ENCODE peak calls at places on chromosomes 6 and 20, in ten cellular contexts. One of them, this sample, is unnamed.

GRCh38 chr20:52200870-52201269 is 9.3 kb upstream of the ZFP64 start:
- DNase-seq in H1: no peak
- DNase-seq in esophagus muscularis mucosa: no peak
- DNase-seq in A549: no peak
- DNase-seq in uterus: no peak
- DNase-seq in sigmoid colon: no peak
- DNase-seq in heart left ventricle: no peak
- DNase-seq in stomach: no peak
- DNase-seq in prostate gland: no peak
- DNase-seq in breast epithelium: no peak
- DNase-seq in this sample: no peak

GRCh38 chr20:4012631-4013030 is 2.7 kb downstream of the RNF24 start:
- DNase-seq in sigmoid colon: no peak
- DNase-seq in uterus: no peak
- DNase-seq in breast epithelium: no peak
- DNase-seq in esophagus muscularis mucosa: no peak
- DNase-seq in prostate gland: no peak
- DNase-seq in H1: no peak
- DNase-seq in A549: no peak
- DNase-seq in heart left ventricle: no peak
- DNase-seq in stomach: no peak
- DNase-seq in this sample: no peak

GRCh38 chr6:137823826-137824501 is 43.1 kb upstream of the TNFAIP3 start:
- DNase-seq in uterus: no peak
- DNase-seq in prostate gland: no peak
- DNase-seq in breast epithelium: peak
- DNase-seq in H1: no peak
- DNase-seq in esophagus muscularis mucosa: no peak
- DNase-seq in stomach: peak
- DNase-seq in A549: no peak
- DNase-seq in sigmoid colon: peak
- DNase-seq in heart left ventricle: peak
- DNase-seq in this sample: peak

GRCh38 chr6:84738996-84739865 is 25.2 kb downstream of the TBX18 start:
- DNase-seq in breast epithelium: no peak
- DNase-seq in prostate gland: no peak
- DNase-seq in heart left ventricle: no peak
- DNase-seq in stomach: no peak
- DNase-seq in esophagus muscularis mucosa: no peak
- DNase-seq in uterus: no peak
- DNase-seq in H1: no peak
- DNase-seq in A549: no peak
- DNase-seq in sigmoid colon: no peak
- DNase-seq in this sample: no peak

GRCh38 chr6:24492475-24492874 is 2.3 kb upstream of the ALDH5A1 start:
- DNase-seq in sigmoid colon: no peak
- DNase-seq in stomach: no peak
- DNase-seq in uterus: no peak
- DNase-seq in heart left ventricle: no peak
- DNase-seq in A549: no peak
- DNase-seq in esophagus muscularis mucosa: no peak
- DNase-seq in breast epithelium: no peak
- DNase-seq in H1: no peak
- DNase-seq in prostate gland: no peak
- DNase-seq in this sample: peak

GRCh38 chr6:105626290-105627158 is 223.6 kb upstream of the PREP start:
- DNase-seq in sigmoid colon: no peak
- DNase-seq in breast epithelium: no peak
- DNase-seq in heart left ventricle: no peak
- DNase-seq in stomach: no peak
- DNase-seq in prostate gland: no peak
- DNase-seq in A549: no peak
- DNase-seq in H1: no peak
- DNase-seq in uterus: no peak
- DNase-seq in esophagus muscularis mucosa: no peak
- DNase-seq in this sample: no peak

GRCh38 chr6:39801456-39802251 is 9.5 kb downstream of the DAAM2 start:
- DNase-seq in uterus: no peak
- DNase-seq in esophagus muscularis mucosa: peak
- DNase-seq in prostate gland: no peak
- DNase-seq in A549: no peak
- DNase-seq in H1: no peak
- DNase-seq in breast epithelium: no peak
- DNase-seq in stomach: no peak
- DNase-seq in sigmoid colon: no peak
- DNase-seq in heart left ventricle: peak
- DNase-seq in this sample: no peak

GRCh38 chr6:168905451-168906090 is 348.1 kb downstream of the THBS2 start:
- DNase-seq in H1: no peak
- DNase-seq in prostate gland: no peak
- DNase-seq in sigmoid colon: no peak
- DNase-seq in uterus: no peak
- DNase-seq in esophagus muscularis mucosa: no peak
- DNase-seq in breast epithelium: no peak
- DNase-seq in heart left ventricle: no peak
- DNase-seq in A549: no peak
- DNase-seq in stomach: peak
- DNase-seq in this sample: no peak

GRCh38 chr6:157885211-157885788 is 62.3 kb downstream of the SNX9 start:
- DNase-seq in uterus: no peak
- DNase-seq in sigmoid colon: no peak
- DNase-seq in H1: no peak
- DNase-seq in esophagus muscularis mucosa: peak
- DNase-seq in breast epithelium: no peak
- DNase-seq in prostate gland: no peak
- DNase-seq in heart left ventricle: no peak
- DNase-seq in stomach: no peak
- DNase-seq in A549: no peak
- DNase-seq in this sample: no peak

GRCh38 chr6:1893470-1894130 is 283.9 kb downstream of the FOXC1 start:
- DNase-seq in esophagus muscularis mucosa: peak
- DNase-seq in heart left ventricle: no peak
- DNase-seq in H1: no peak
- DNase-seq in stomach: no peak
- DNase-seq in sigmoid colon: no peak
- DNase-seq in prostate gland: no peak
- DNase-seq in uterus: no peak
- DNase-seq in A549: no peak
- DNase-seq in breast epithelium: no peak
- DNase-seq in this sample: peak

GRCh38 chr6:166598441-166599138 is 12.1 kb upstream of the RAMACL start:
- DNase-seq in A549: no peak
- DNase-seq in heart left ventricle: peak
- DNase-seq in uterus: peak
- DNase-seq in sigmoid colon: peak
- DNase-seq in esophagus muscularis mucosa: no peak
- DNase-seq in prostate gland: no peak
- DNase-seq in breast epithelium: peak
- DNase-seq in H1: no peak
- DNase-seq in stomach: no peak
- DNase-seq in this sample: peak

GRCh38 chr20:1186367-1186991 is 1.7 kb upstream of the TMEM74B start:
- DNase-seq in uterus: no peak
- DNase-seq in prostate gland: no peak
- DNase-seq in breast epithelium: no peak
- DNase-seq in stomach: no peak
- DNase-seq in A549: no peak
- DNase-seq in H1: no peak
- DNase-seq in sigmoid colon: no peak
- DNase-seq in esophagus muscularis mucosa: no peak
- DNase-seq in heart left ventricle: no peak
- DNase-seq in this sample: no peak

GRCh38 chr20:1184638-1185315 is at the start of gene TMEM74B:
- DNase-seq in prostate gland: no peak
- DNase-seq in heart left ventricle: no peak
- DNase-seq in breast epithelium: no peak
- DNase-seq in sigmoid colon: no peak
- DNase-seq in H1: peak
- DNase-seq in esophagus muscularis mucosa: no peak
- DNase-seq in stomach: no peak
- DNase-seq in uterus: no peak
- DNase-seq in A549: no peak
- DNase-seq in this sample: no peak

GRCh38 chr20:1184260-1184637 is 532 bp downstream of the TMEM74B start:
- DNase-seq in H1: no peak
- DNase-seq in stomach: no peak
- DNase-seq in sigmoid colon: no peak
- DNase-seq in heart left ventricle: no peak
- DNase-seq in uterus: no peak
- DNase-seq in prostate gland: no peak
- DNase-seq in A549: no peak
- DNase-seq in breast epithelium: no peak
- DNase-seq in esophagus muscularis mucosa: no peak
- DNase-seq in this sample: no peak

GRCh38 chr20:1185781-1186334 is 1.1 kb upstream of the TMEM74B start:
- DNase-seq in uterus: no peak
- DNase-seq in prostate gland: peak
- DNase-seq in H1: peak
- DNase-seq in sigmoid colon: no peak
- DNase-seq in esophagus muscularis mucosa: no peak
- DNase-seq in heart left ventricle: peak
- DNase-seq in A549: peak
- DNase-seq in stomach: peak
- DNase-seq in breast epithelium: no peak
- DNase-seq in this sample: peak

GRCh38 chr20:1185316-1185741 is 548 bp upstream of the TMEM74B start:
- DNase-seq in prostate gland: no peak
- DNase-seq in stomach: no peak
- DNase-seq in sigmoid colon: no peak
- DNase-seq in heart left ventricle: no peak
- DNase-seq in H1: no peak
- DNase-seq in breast epithelium: no peak
- DNase-seq in esophagus muscularis mucosa: no peak
- DNase-seq in A549: peak
- DNase-seq in uterus: no peak
- DNase-seq in this sample: no peak
- H3K27ac ChIP-seq in prostate gland: no peak
- H3K27ac ChIP-seq in stomach: no peak
- H3K27ac ChIP-seq in sigmoid colon: no peak
- H3K27ac ChIP-seq in heart left ventricle: no peak
- H3K27ac ChIP-seq in H1: no peak
- H3K27ac ChIP-seq in breast epithelium: no peak
- H3K27ac ChIP-seq in esophagus muscularis mucosa: no peak
- H3K27ac ChIP-seq in A549: peak
- H3K27ac ChIP-seq in uterus: no peak
- H3K27ac ChIP-seq in this sample: no peak

GRCh38 chr20:22525069-22525820 is 59.1 kb downstream of the FOXA2 start:
- DNase-seq in H1: no peak
- DNase-seq in stomach: no peak
- DNase-seq in heart left ventricle: no peak
- DNase-seq in esophagus muscularis mucosa: peak
- DNase-seq in uterus: no peak
- DNase-seq in A549: no peak
- DNase-seq in breast epithelium: no peak
- DNase-seq in sigmoid colon: no peak
- DNase-seq in prostate gland: no peak
- DNase-seq in this sample: no peak
- TF ChIP-seq POLR2A in H1: no peak
- TF ChIP-seq POLR2A in stomach: no peak
- TF ChIP-seq POLR2A in heart left ventricle: no peak
- TF ChIP-seq POLR2A in esophagus muscularis mucosa: no peak
- TF ChIP-seq POLR2A in uterus: no peak
- TF ChIP-seq POLR2A in A549: no peak
- TF ChIP-seq POLR2A in breast epithelium: no peak
- TF ChIP-seq POLR2A in sigmoid colon: no peak
- TF ChIP-seq POLR2A in prostate gland: no peak
- TF ChIP-seq POLR2A in this sample: no peak

GRCh38 chr6:17091122-17091521 is 10.7 kb upstream of the STMND1 start:
- DNase-seq in sigmoid colon: no peak
- DNase-seq in esophagus muscularis mucosa: no peak
- DNase-seq in A549: no peak
- DNase-seq in heart left ventricle: no peak
- DNase-seq in breast epithelium: no peak
- DNase-seq in uterus: no peak
- DNase-seq in H1: no peak
- DNase-seq in stomach: no peak
- DNase-seq in prostate gland: no peak
- DNase-seq in this sample: no peak
- TF ChIP-seq CTCF in sigmoid colon: no peak
- TF ChIP-seq CTCF in esophagus muscularis mucosa: no peak
- TF ChIP-seq CTCF in A549: no peak
- TF ChIP-seq CTCF in heart left ventricle: peak
- TF ChIP-seq CTCF in breast epithelium: peak
- TF ChIP-seq CTCF in uterus: peak
- TF ChIP-seq CTCF in H1: peak
- TF ChIP-seq CTCF in stomach: no peak
- TF ChIP-seq CTCF in prostate gland: no peak
- TF ChIP-seq CTCF in this sample: no peak

GRCh38 chr6:89148016-89148750 is 2.3 kb downstream of the PM20D2 start:
- DNase-seq in sigmoid colon: no peak
- DNase-seq in uterus: no peak
- DNase-seq in H1: no peak
- DNase-seq in stomach: no peak
- DNase-seq in prostate gland: no peak
- DNase-seq in A549: no peak
- DNase-seq in heart left ventricle: no peak
- DNase-seq in esophagus muscularis mucosa: no peak
- DNase-seq in breast epithelium: no peak
- DNase-seq in this sample: no peak

GRCh38 chr6:89146748-89147715 is 1.2 kb downstream of the PM20D2 start:
- DNase-seq in A549: peak
- DNase-seq in breast epithelium: no peak
- DNase-seq in uterus: no peak
- DNase-seq in esophagus muscularis mucosa: no peak
- DNase-seq in stomach: no peak
- DNase-seq in H1: no peak
- DNase-seq in prostate gland: peak
- DNase-seq in sigmoid colon: no peak
- DNase-seq in heart left ventricle: no peak
- DNase-seq in this sample: no peak

GRCh38 chr6:89144358-89145041 is 1.4 kb upstream of the PM20D2 start:
- DNase-seq in sigmoid colon: no peak
- DNase-seq in heart left ventricle: no peak
- DNase-seq in breast epithelium: no peak
- DNase-seq in H1: no peak
- DNase-seq in esophagus muscularis mucosa: no peak
- DNase-seq in A549: no peak
- DNase-seq in prostate gland: no peak
- DNase-seq in uterus: no peak
- DNase-seq in stomach: no peak
- DNase-seq in this sample: no peak

GRCh38 chr6:89145962-89146747 is at the start of gene PM20D2:
- DNase-seq in A549: peak
- DNase-seq in uterus: peak
- DNase-seq in heart left ventricle: peak
- DNase-seq in sigmoid colon: peak
- DNase-seq in H1: peak
- DNase-seq in prostate gland: peak
- DNase-seq in esophagus muscularis mucosa: no peak
- DNase-seq in breast epithelium: no peak
- DNase-seq in stomach: peak
- DNase-seq in this sample: peak

DNA sequence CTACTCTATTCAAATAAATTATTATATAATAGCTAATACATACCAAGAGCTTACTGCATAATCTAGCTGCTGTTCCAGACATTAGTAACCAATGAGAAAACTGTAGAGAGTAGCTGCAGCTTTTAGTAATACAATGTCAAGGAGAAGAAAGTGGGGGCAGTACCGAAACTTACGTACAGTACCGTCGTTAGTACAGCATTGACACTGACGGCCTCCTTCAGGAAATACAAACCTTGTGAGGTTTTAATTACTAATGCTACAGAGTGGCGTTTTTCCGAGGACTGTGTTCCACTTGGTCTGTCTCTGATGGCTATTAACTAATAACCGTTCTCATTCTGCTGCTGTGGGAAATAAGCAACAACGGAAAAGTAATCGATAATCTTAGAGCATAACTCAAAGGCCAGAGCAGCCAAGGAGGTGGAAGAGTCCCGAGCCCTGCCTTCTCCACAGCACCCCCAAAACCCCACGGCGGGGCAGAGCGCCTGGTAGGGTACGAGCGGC is 344 bp upstream of the PM20D2 start:
- DNase-seq in heart left ventricle: no peak
- DNase-seq in esophagus muscularis mucosa: no peak
- DNase-seq in A549: peak
- DNase-seq in sigmoid colon: no peak
- DNase-seq in stomach: no peak
- DNase-seq in H1: no peak
- DNase-seq in prostate gland: peak
- DNase-seq in breast epithelium: no peak
- DNase-seq in uterus: no peak
- DNase-seq in this sample: no peak
- H3K27ac ChIP-seq in heart left ventricle: peak
- H3K27ac ChIP-seq in esophagus muscularis mucosa: peak
- H3K27ac ChIP-seq in A549: peak
- H3K27ac ChIP-seq in sigmoid colon: peak
- H3K27ac ChIP-seq in stomach: peak
- H3K27ac ChIP-seq in H1: no peak
- H3K27ac ChIP-seq in prostate gland: peak
- H3K27ac ChIP-seq in breast epithelium: peak
- H3K27ac ChIP-seq in uterus: peak
- H3K27ac ChIP-seq in this sample: peak